ENCODE peak calls at places on chromosomes 6 and 20, in nine cellular contexts. A, R, B, S, J, L, P, T and H are unnamed samples.

GRCh38 chr6:149963212-149963461 is 606 bp upstream of the ULBP1 start:
- DNase-seq in A (peak), R (peak), B (peak), S (no peak), J (no peak), L (no peak), P (peak), T (no peak), H (no peak)

GRCh38 chr6:101085327-101085726 is 204.2 kb upstream of the ASCC3 start:
- DNase-seq in A (no peak), R (peak), B (no peak), S (no peak), J (no peak), L (no peak), P (no peak), T (no peak), H (no peak)

GRCh38 chr20:14896569-14896968 is 559.2 kb upstream of the FLRT3 start:
- DNase-seq in A (no peak), R (no peak), B (no peak), S (no peak), J (no peak), L (no peak), P (no peak), T (no peak), H (no peak)

GRCh38 chr20:4854502-4854901 is 132.8 kb downstream of the PRND start:
- DNase-seq in A (no peak), R (no peak), B (no peak), S (no peak), J (no peak), L (no peak), P (no peak), T (no peak), H (peak)

GRCh38 chr6:93183513-93183912 is 235.8 kb downstream of the EPHA7 start:
- DNase-seq in A (no peak), R (no peak), B (no peak), S (no peak), J (no peak), L (no peak), P (no peak), T (no peak), H (no peak)

GRCh38 chr6:88166493-88166900 is 350 bp upstream of the CNR1 start:
- DNase-seq in A (peak), R (no peak), B (no peak), S (no peak), J (no peak), L (peak), P (peak), T (no peak), H (no peak)

GRCh38 chr6:165615629-165616028 is 47.4 kb downstream of the PDE10A start:
- DNase-seq in A (no peak), R (peak), B (no peak), S (no peak), J (peak), L (no peak), P (no peak), T (no peak), H (no peak)

GRCh38 chr20:35892871-35893270 is 61.4 kb downstream of the SCAND1 start:
- DNase-seq in A (no peak), R (no peak), B (no peak), S (no peak), J (no peak), L (no peak), P (no peak), T (no peak), H (no peak)

GRCh38 chr6:136608991-136609390 is 58.8 kb upstream of the MAP7 start:
- DNase-seq in A (no peak), R (peak), B (peak), S (no peak), J (no peak), L (no peak), P (no peak), T (no peak), H (no peak)

GRCh38 chr6:16698988-16699868 is 62.0 kb downstream of the ATXN1 start:
- DNase-seq in A (no peak), R (peak), B (peak), S (no peak), J (no peak), L (no peak), P (no peak), T (no peak), H (no peak)

GRCh38 chr20:3814928-3815495 is 5.3 kb upstream of the AP5S1 start:
- DNase-seq in A (no peak), R (no peak), B (no peak), S (no peak), J (no peak), L (no peak), P (no peak), T (no peak), H (no peak)

GRCh38 chr6:14857501-14857900 is 388.4 kb upstream of the JARID2 start:
- DNase-seq in A (no peak), R (no peak), B (no peak), S (no peak), J (peak), L (peak), P (no peak), T (peak), H (no peak)

GRCh38 chr20:14334306-14334930 is 3.0 kb downstream of the FLRT3 start:
- DNase-seq in A (peak), R (peak), B (no peak), S (no peak), J (peak), L (no peak), P (peak), T (no peak), H (no peak)

GRCh38 chr6:52263709-52264320 is 19.5 kb upstream of the IL17F start:
- DNase-seq in A (peak), R (peak), B (peak), S (peak), J (peak), L (peak), P (peak), T (peak), H (no peak)

GRCh38 chr6:134381926-134382325 is 64.0 kb upstream of the SGK1 start:
- DNase-seq in A (no peak), R (peak), B (no peak), S (no peak), J (no peak), L (no peak), P (no peak), T (no peak), H (no peak)

GRCh38 chr20:24102290-24102689 is 113.7 kb upstream of the GGTLC1 start:
- DNase-seq in A (peak), R (peak), B (no peak), S (no peak), J (no peak), L (no peak), P (no peak), T (no peak), H (no peak)

GRCh38 chr6:42766163-42766670 is 15.6 kb upstream of the BICRAL start:
- DNase-seq in A (no peak), R (peak), B (peak), S (no peak), J (no peak), L (no peak), P (no peak), T (peak), H (no peak)

GRCh38 chr6:96841241-96841824 is 4.1 kb upstream of the GPR63 start:
- DNase-seq in A (no peak), R (no peak), B (peak), S (no peak), J (no peak), L (no peak), P (no peak), T (no peak), H (no peak)

GRCh38 chr6:109260126-109260525 is 122.1 kb downstream of the CD164 start:
- DNase-seq in A (no peak), R (peak), B (peak), S (no peak), J (no peak), L (no peak), P (no peak), T (no peak), H (no peak)

GRCh38 chr6:28785962-28786679 is 137.7 kb downstream of the TRIM27 start:
- DNase-seq in A (no peak), R (no peak), B (no peak), S (no peak), J (no peak), L (no peak), P (no peak), T (no peak), H (no peak)

GRCh38 chr6:114377881-114378280 is 35.1 kb upstream of the HS3ST5 start:
- DNase-seq in A (no peak), R (no peak), B (no peak), S (no peak), J (no peak), L (no peak), P (no peak), T (no peak), H (no peak)

GRCh38 chr6:1834231-1834630 is 224.5 kb downstream of the FOXC1 start:
- DNase-seq in A (no peak), R (no peak), B (no peak), S (no peak), J (no peak), L (no peak), P (no peak), T (no peak), H (no peak)

GRCh38 chr20:45897289-45897688 is 6.2 kb downstream of the CTSA start:
- DNase-seq in A (no peak), R (no peak), B (no peak), S (no peak), J (no peak), L (no peak), P (no peak), T (no peak), H (no peak)

GRCh38 chr6:72784581-72784980 is 162.7 kb downstream of the KCNQ5 start:
- DNase-seq in A (no peak), R (peak), B (peak), S (no peak), J (no peak), L (no peak), P (no peak), T (no peak), H (no peak)

GRCh38 chr6:38160831-38161230 is 341.3 kb downstream of the ZFAND3 start:
- DNase-seq in A (no peak), R (no peak), B (no peak), S (no peak), J (no peak), L (no peak), P (no peak), T (peak), H (no peak)

GRCh38 chr20:3172933-3173581 is at the start of gene LZTS3:
- DNase-seq in A (peak), R (peak), B (no peak), S (peak), J (peak), L (peak), P (peak), T (peak), H (peak)

GRCh38 chr6:148525453-148525852 is 182.8 kb downstream of the SASH1 start:
- DNase-seq in A (no peak), R (peak), B (peak), S (no peak), J (no peak), L (no peak), P (no peak), T (no peak), H (no peak)

GRCh38 chr6:69732640-69733039 is 64.2 kb downstream of the LMBRD1 start:
- DNase-seq in A (no peak), R (peak), B (no peak), S (no peak), J (no peak), L (no peak), P (no peak), T (no peak), H (no peak)
- TF ChIP-seq CTCF in A (no peak), R (peak), B (peak), S (no peak), J (no peak), L (peak), P (peak), T (peak), H (peak)

GRCh38 chr6:70103798-70104197 is 199.1 kb downstream of the COL9A1 start:
- DNase-seq in A (no peak), R (no peak), B (no peak), S (no peak), J (no peak), L (no peak), P (no peak), T (no peak), H (no peak)
- TF ChIP-seq CTCF in A (peak), R (peak), B (peak), S (peak), J (no peak), L (no peak), P (peak), T (peak), H (peak)

GRCh38 chr6:156943167-156943566 is 166.0 kb downstream of the ARID1B start:
- DNase-seq in A (no peak), R (no peak), B (no peak), S (no peak), J (no peak), L (no peak), P (no peak), T (no peak), H (no peak)
- TF ChIP-seq CTCF in A (no peak), R (no peak), B (no peak), S (no peak), J (no peak), L (no peak), P (no peak), T (no peak), H (peak)

DNA sequence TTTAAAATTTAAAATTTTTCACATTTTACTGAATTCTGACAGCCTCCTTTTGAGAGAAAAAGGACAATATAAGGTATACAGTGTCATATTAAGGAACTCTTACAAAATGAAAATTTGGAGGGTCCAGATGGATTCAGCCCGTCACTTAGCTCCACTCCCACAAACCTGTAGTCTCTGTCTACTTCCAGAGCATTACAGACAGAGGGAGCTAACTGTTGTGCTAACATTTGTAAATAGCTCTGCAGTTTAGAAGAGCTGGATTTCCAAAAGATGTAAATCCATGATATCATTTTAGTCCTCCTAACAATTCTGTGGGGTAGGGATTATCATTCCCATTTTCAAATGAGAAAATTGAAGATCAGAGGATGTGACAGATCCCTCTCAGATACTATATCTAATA is 16.1 kb upstream of the SERINC3 start:
- DNase-seq in A (no peak), R (peak), B (no peak), S (no peak), J (no peak), L (no peak), P (no peak), T (no peak), H (no peak)
- TF ChIP-seq CTCF in A (no peak), R (peak), B (no peak), S (no peak), J (peak), L (no peak), P (no peak), T (peak), H (peak)

DNA sequence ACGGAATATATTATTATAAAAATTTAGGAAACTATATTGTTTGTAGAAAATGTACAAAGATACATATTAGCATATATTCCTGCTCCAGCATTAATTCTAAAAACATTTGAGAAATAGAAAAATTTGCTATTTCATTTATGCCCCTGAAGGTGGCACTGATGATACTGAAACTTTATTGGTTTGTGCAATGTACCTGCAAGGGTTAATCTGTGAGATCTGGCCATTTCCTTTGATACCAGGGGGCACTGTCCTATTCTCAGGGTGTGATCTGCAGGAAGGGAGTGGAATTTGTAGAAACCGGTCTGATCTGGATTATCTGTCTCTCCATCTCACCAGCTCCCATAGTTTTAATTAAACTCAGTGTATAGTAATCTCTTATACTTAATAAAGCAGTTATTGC is 625.1 kb upstream of the IMPG1 start:
- DNase-seq in A (no peak), R (peak), B (no peak), S (no peak), J (no peak), L (no peak), P (no peak), T (no peak), H (no peak)
- TF ChIP-seq CTCF in A (peak), R (peak), B (peak), S (no peak), J (no peak), L (no peak), P (peak), T (no peak), H (peak)